ENCODE peak calls at places on chromosome X, in nine cellular contexts. L is glutamatergic neuron, T is NCI-H1092 treated with DMSO at 0.1 percent for 48 hours, O is coronary artery, D is uterus, W is nephron progenitor cell, Y is NB4, Q is GM12892, U is GM13976. J is an unnamed sample.

GRCh38 chrX:152895724-152896420 is 2.0 kb upstream of the ZNF185 start:
- DNase-seq in L (no peak), T (no peak), O (no peak), D (no peak), W (no peak), Y (no peak), Q (no peak), U (no peak), J (no peak)

GRCh38 chrX:28205126-28205525 is 223.9 kb upstream of the DCAF8L1 start:
- DNase-seq in L (no peak), T (no peak), O (no peak), D (no peak), W (no peak), Y (no peak), Q (no peak), U (no peak), J (no peak)

GRCh38 chrX:74527344-74527743 is 87.1 kb downstream of the RLIM start:
- DNase-seq in L (no peak), T (no peak), O (no peak), D (no peak), W (no peak), Y (no peak), Q (no peak), U (no peak), J (no peak)

GRCh38 chrX:40171513-40172168 is 73.9 kb upstream of the BCOR start:
- DNase-seq in L (peak), T (peak), O (peak), D (peak), W (peak), Y (peak), Q (no peak), U (no peak), J (no peak)

GRCh38 chrX:120125444-120125843 is 9.7 kb upstream of the RHOXF1 start:
- DNase-seq in L (no peak), T (no peak), O (no peak), D (no peak), W (no peak), Y (no peak), Q (no peak), U (no peak), J (no peak)

GRCh38 chrX:48698306-48698705 is 1.8 kb downstream of the SUV39H1 start:
- DNase-seq in L (no peak), T (no peak), O (no peak), D (no peak), W (no peak), Y (no peak), Q (no peak), U (no peak), J (no peak)

GRCh38 chrX:41512394-41512793 is 65.3 kb downstream of the NYX start:
- DNase-seq in L (no peak), T (no peak), O (no peak), D (no peak), W (no peak), Y (no peak), Q (peak), U (peak), J (no peak)

GRCh38 chrX:96692454-96692853 is 7.8 kb downstream of the DIAPH2 start:
- DNase-seq in L (no peak), T (no peak), O (no peak), D (no peak), W (no peak), Y (peak), Q (no peak), U (no peak), J (no peak)

GRCh38 chrX:136652822-136653723 is 5.1 kb downstream of the CD40LG start:
- DNase-seq in L (no peak), T (no peak), O (no peak), D (no peak), W (no peak), Y (no peak), Q (no peak), U (no peak), J (no peak)